ENCODE peak calls at places on chromosomes 1 and 21, in six cellular contexts. A is thoracic aorta, R is adrenal gland, Z is AG08396, N is AML-193, M is HEK293T. L is an unnamed sample.

GRCh38 chr1:165255226-165255625 is 101.3 kb downstream of the LMX1A start:
- DNase-seq in A (no peak), R (no peak), Z (no peak), N (no peak), M (no peak), L (no peak)

GRCh38 chr1:48644950-48645605 is 131.6 kb downstream of the BEND5 start:
- DNase-seq in A (no peak), R (no peak), Z (no peak), N (no peak), M (no peak), L (no peak)

GRCh38 chr1:113980120-113980519 is 846 bp downstream of the OLFML3 start:
- DNase-seq in A (no peak), R (no peak), Z (no peak), N (no peak), M (no peak), L (no peak)

GRCh38 chr21:25563399-25564116 is 43.7 kb downstream of the MRPL39 start:
- DNase-seq in A (no peak), R (no peak), Z (no peak), N (peak), M (no peak), L (peak)

GRCh38 chr1:237864338-237865244 is 26.1 kb downstream of the ZP4 start:
- DNase-seq in A (peak), R (peak), Z (peak), N (no peak), M (peak), L (peak)

GRCh38 chr1:228037401-228038386 is 30.9 kb downstream of the WNT3A start:
- DNase-seq in A (no peak), R (peak), Z (no peak), N (no peak), M (peak), L (peak)

GRCh38 chr21:39014751-39015150 is 168.5 kb downstream of the PSMG1 start:
- DNase-seq in A (no peak), R (no peak), Z (peak), N (peak), M (no peak), L (no peak)

GRCh38 chr1:55490556-55490955 is 275.4 kb upstream of the USP24 start:
- DNase-seq in A (no peak), R (no peak), Z (peak), N (no peak), M (no peak), L (no peak)

GRCh38 chr21:14685568-14685967 is 139.5 kb upstream of the SAMSN1 start:
- DNase-seq in A (no peak), R (no peak), Z (no peak), N (peak), M (no peak), L (peak)

GRCh38 chr1:207649204-207649753 is 4.3 kb downstream of the CR1L start:
- DNase-seq in A (no peak), R (no peak), Z (no peak), N (no peak), M (peak), L (no peak)

GRCh38 chr1:201488817-201489581 is 17.9 kb downstream of the CSRP1 start:
- DNase-seq in A (no peak), R (peak), Z (peak), N (no peak), M (no peak), L (no peak)

GRCh38 chr1:81305997-81306452 is 494.7 kb upstream of the ADGRL2 start:
- DNase-seq in A (no peak), R (peak), Z (peak), N (no peak), M (peak), L (peak)

GRCh38 chr21:44571844-44572782 is 1.4 kb upstream of the KRTAP10-4 start:
- DNase-seq in A (no peak), R (no peak), Z (no peak), N (no peak), M (no peak), L (no peak)

GRCh38 chr21:44065428-44065827 is 41.8 kb upstream of the PWP2 start:
- DNase-seq in A (no peak), R (no peak), Z (no peak), N (peak), M (no peak), L (peak)

GRCh38 chr1:93620169-93620840 is 61.3 kb downstream of the BCAR3 start:
- DNase-seq in A (no peak), R (no peak), Z (no peak), N (no peak), M (no peak), L (no peak)

GRCh38 chr1:154117642-154118041 is 37.2 kb downstream of the NUP210L start:
- DNase-seq in A (no peak), R (no peak), Z (no peak), N (no peak), M (no peak), L (no peak)

GRCh38 chr1:155175927-155176371 is 2.3 kb downstream of the TRIM46 start:
- DNase-seq in A (no peak), R (peak), Z (peak), N (peak), M (no peak), L (peak)

GRCh38 chr1:98090351-98090750 is 169.5 kb upstream of the DPYD start:
- DNase-seq in A (no peak), R (no peak), Z (no peak), N (no peak), M (no peak), L (no peak)

GRCh38 chr21:44519346-44520325 is 20.4 kb downstream of the KRTAP10-1 start:
- DNase-seq in A (no peak), R (no peak), Z (no peak), N (no peak), M (no peak), L (no peak)

GRCh38 chr1:3032371-3032862 is 11.2 kb downstream of the ACTRT2 start:
- DNase-seq in A (no peak), R (no peak), Z (no peak), N (no peak), M (no peak), L (no peak)

GRCh38 chr1:101081496-101082282 is 56.1 kb upstream of the DPH5 start:
- DNase-seq in A (no peak), R (no peak), Z (no peak), N (no peak), M (no peak), L (peak)

GRCh38 chr1:158180741-158181576 is at the start of gene CD1D:
- DNase-seq in A (no peak), R (peak), Z (peak), N (peak), M (peak), L (peak)

GRCh38 chr1:240492832-240493440 is 119.0 kb downstream of the GREM2 start:
- DNase-seq in A (no peak), R (peak), Z (no peak), N (no peak), M (peak), L (no peak)